ENCODE peak calls at places on chromosomes 5 and 9, in four cellular contexts. One of them, this sample, is unnamed.

GRCh38 chr5:173499471-173500212 is 116.8 kb downstream of the BOD1 start:
- DNase-seq in amniotic stem cell: no peak
- DNase-seq in activated CD8-positive, alpha-beta memory T cell treated with anti-CD3 and anti-CD28 coated beads, Interleukin-2, amount 50 U/mL, for 4 hours: no peak
- DNase-seq in GM12865: no peak
- DNase-seq in this sample: no peak

GRCh38 chr5:177554474-177555111 is at the start of gene FAM193B:
- DNase-seq in amniotic stem cell: peak
- DNase-seq in activated CD8-positive, alpha-beta memory T cell treated with anti-CD3 and anti-CD28 coated beads, Interleukin-2, amount 50 U/mL, for 4 hours: peak
- DNase-seq in GM12865: peak
- DNase-seq in this sample: peak

GRCh38 chr9:116152390-116152789 is 1.2 kb upstream of the PAPPA start:
- DNase-seq in amniotic stem cell: no peak
- DNase-seq in activated CD8-positive, alpha-beta memory T cell treated with anti-CD3 and anti-CD28 coated beads, Interleukin-2, amount 50 U/mL, for 4 hours: no peak
- DNase-seq in GM12865: no peak
- DNase-seq in this sample: no peak

GRCh38 chr5:179229331-179229761 is 115.9 kb downstream of the ADAMTS2 start:
- DNase-seq in amniotic stem cell: no peak
- DNase-seq in activated CD8-positive, alpha-beta memory T cell treated with anti-CD3 and anti-CD28 coated beads, Interleukin-2, amount 50 U/mL, for 4 hours: no peak
- DNase-seq in GM12865: no peak
- DNase-seq in this sample: no peak

GRCh38 chr9:105873851-105874250 is 179.5 kb downstream of the TMEM38B start:
- DNase-seq in amniotic stem cell: no peak
- DNase-seq in activated CD8-positive, alpha-beta memory T cell treated with anti-CD3 and anti-CD28 coated beads, Interleukin-2, amount 50 U/mL, for 4 hours: no peak
- DNase-seq in GM12865: no peak
- DNase-seq in this sample: no peak

GRCh38 chr9:69527454-69527853 is 144.7 kb downstream of the APBA1 start:
- DNase-seq in amniotic stem cell: no peak
- DNase-seq in activated CD8-positive, alpha-beta memory T cell treated with anti-CD3 and anti-CD28 coated beads, Interleukin-2, amount 50 U/mL, for 4 hours: no peak
- DNase-seq in GM12865: no peak
- DNase-seq in this sample: no peak

GRCh38 chr5:173946353-173946752 is 42.6 kb upstream of the C5orf47 start:
- DNase-seq in amniotic stem cell: no peak
- DNase-seq in activated CD8-positive, alpha-beta memory T cell treated with anti-CD3 and anti-CD28 coated beads, Interleukin-2, amount 50 U/mL, for 4 hours: no peak
- DNase-seq in GM12865: no peak
- DNase-seq in this sample: no peak

GRCh38 chr5:164048527-164048926 is 543.1 kb downstream of the MAT2B start:
- DNase-seq in amniotic stem cell: no peak
- DNase-seq in activated CD8-positive, alpha-beta memory T cell treated with anti-CD3 and anti-CD28 coated beads, Interleukin-2, amount 50 U/mL, for 4 hours: no peak
- DNase-seq in GM12865: no peak
- DNase-seq in this sample: no peak

GRCh38 chr5:161096591-161096990 is 244.6 kb upstream of the ATP10B start:
- DNase-seq in amniotic stem cell: no peak
- DNase-seq in activated CD8-positive, alpha-beta memory T cell treated with anti-CD3 and anti-CD28 coated beads, Interleukin-2, amount 50 U/mL, for 4 hours: no peak
- DNase-seq in GM12865: no peak
- DNase-seq in this sample: no peak

GRCh38 chr9:70367305-70367930 is 47.0 kb downstream of the KLF9 start:
- DNase-seq in amniotic stem cell: no peak
- DNase-seq in activated CD8-positive, alpha-beta memory T cell treated with anti-CD3 and anti-CD28 coated beads, Interleukin-2, amount 50 U/mL, for 4 hours: no peak
- DNase-seq in GM12865: no peak
- DNase-seq in this sample: no peak

GRCh38 chr9:78001946-78002731 is 29.5 kb downstream of the GNAQ start:
- DNase-seq in amniotic stem cell: no peak
- DNase-seq in activated CD8-positive, alpha-beta memory T cell treated with anti-CD3 and anti-CD28 coated beads, Interleukin-2, amount 50 U/mL, for 4 hours: no peak
- DNase-seq in GM12865: no peak
- DNase-seq in this sample: no peak

GRCh38 chr5:132830436-132831094 is at the start of gene SHROOM1:
- DNase-seq in amniotic stem cell: no peak
- DNase-seq in activated CD8-positive, alpha-beta memory T cell treated with anti-CD3 and anti-CD28 coated beads, Interleukin-2, amount 50 U/mL, for 4 hours: peak
- DNase-seq in GM12865: peak
- DNase-seq in this sample: no peak

GRCh38 chr5:67731886-67732285 is 483.7 kb upstream of the PIK3R1 start:
- DNase-seq in amniotic stem cell: no peak
- DNase-seq in activated CD8-positive, alpha-beta memory T cell treated with anti-CD3 and anti-CD28 coated beads, Interleukin-2, amount 50 U/mL, for 4 hours: no peak
- DNase-seq in GM12865: no peak
- DNase-seq in this sample: no peak

GRCh38 chr5:179380211-179381035 is 35.2 kb upstream of the ADAMTS2 start:
- DNase-seq in amniotic stem cell: no peak
- DNase-seq in activated CD8-positive, alpha-beta memory T cell treated with anti-CD3 and anti-CD28 coated beads, Interleukin-2, amount 50 U/mL, for 4 hours: no peak
- DNase-seq in GM12865: no peak
- DNase-seq in this sample: no peak

GRCh38 chr5:36724429-36725332 is 118.3 kb downstream of the SLC1A3 start:
- DNase-seq in amniotic stem cell: no peak
- DNase-seq in activated CD8-positive, alpha-beta memory T cell treated with anti-CD3 and anti-CD28 coated beads, Interleukin-2, amount 50 U/mL, for 4 hours: peak
- DNase-seq in GM12865: peak
- DNase-seq in this sample: no peak

GRCh38 chr5:68378204-68378830 is 162.8 kb downstream of the PIK3R1 start:
- DNase-seq in amniotic stem cell: no peak
- DNase-seq in activated CD8-positive, alpha-beta memory T cell treated with anti-CD3 and anti-CD28 coated beads, Interleukin-2, amount 50 U/mL, for 4 hours: no peak
- DNase-seq in GM12865: peak
- DNase-seq in this sample: no peak

GRCh38 chr9:2281031-2281802 is 266.1 kb downstream of the SMARCA2 start:
- DNase-seq in amniotic stem cell: no peak
- DNase-seq in activated CD8-positive, alpha-beta memory T cell treated with anti-CD3 and anti-CD28 coated beads, Interleukin-2, amount 50 U/mL, for 4 hours: no peak
- DNase-seq in GM12865: no peak
- DNase-seq in this sample: no peak

GRCh38 chr5:137602721-137603273 is 103.7 kb upstream of the SPOCK1 start:
- DNase-seq in amniotic stem cell: no peak
- DNase-seq in activated CD8-positive, alpha-beta memory T cell treated with anti-CD3 and anti-CD28 coated beads, Interleukin-2, amount 50 U/mL, for 4 hours: no peak
- DNase-seq in GM12865: no peak
- DNase-seq in this sample: no peak

GRCh38 chr5:73747696-73748380 is 121.8 kb downstream of the ARHGEF28 start:
- DNase-seq in amniotic stem cell: no peak
- DNase-seq in activated CD8-positive, alpha-beta memory T cell treated with anti-CD3 and anti-CD28 coated beads, Interleukin-2, amount 50 U/mL, for 4 hours: no peak
- DNase-seq in GM12865: no peak
- DNase-seq in this sample: no peak

GRCh38 chr9:97484134-97484533 is 17.3 kb upstream of the TMOD1 start:
- DNase-seq in amniotic stem cell: no peak
- DNase-seq in activated CD8-positive, alpha-beta memory T cell treated with anti-CD3 and anti-CD28 coated beads, Interleukin-2, amount 50 U/mL, for 4 hours: no peak
- DNase-seq in GM12865: no peak
- DNase-seq in this sample: no peak

GRCh38 chr5:1732238-1732880 is 67.3 kb downstream of the MRPL36 start:
- DNase-seq in amniotic stem cell: no peak
- DNase-seq in activated CD8-positive, alpha-beta memory T cell treated with anti-CD3 and anti-CD28 coated beads, Interleukin-2, amount 50 U/mL, for 4 hours: no peak
- DNase-seq in GM12865: no peak
- DNase-seq in this sample: no peak

GRCh38 chr9:78130004-78130403 is 98.4 kb upstream of the GNAQ start:
- DNase-seq in amniotic stem cell: no peak
- DNase-seq in activated CD8-positive, alpha-beta memory T cell treated with anti-CD3 and anti-CD28 coated beads, Interleukin-2, amount 50 U/mL, for 4 hours: no peak
- DNase-seq in GM12865: no peak
- DNase-seq in this sample: no peak

GRCh38 chr5:132773601-132774355 is 3.3 kb downstream of the SEPTIN8 start:
- DNase-seq in amniotic stem cell: no peak
- DNase-seq in activated CD8-positive, alpha-beta memory T cell treated with anti-CD3 and anti-CD28 coated beads, Interleukin-2, amount 50 U/mL, for 4 hours: no peak
- DNase-seq in GM12865: no peak
- DNase-seq in this sample: no peak

GRCh38 chr5:95895771-95896170 is 65.9 kb downstream of the ELL2 start:
- DNase-seq in amniotic stem cell: no peak
- DNase-seq in activated CD8-positive, alpha-beta memory T cell treated with anti-CD3 and anti-CD28 coated beads, Interleukin-2, amount 50 U/mL, for 4 hours: no peak
- DNase-seq in GM12865: no peak
- DNase-seq in this sample: no peak

GRCh38 chr5:16538001-16538400 is 72.4 kb upstream of the ZNF622 start:
- DNase-seq in amniotic stem cell: no peak
- DNase-seq in activated CD8-positive, alpha-beta memory T cell treated with anti-CD3 and anti-CD28 coated beads, Interleukin-2, amount 50 U/mL, for 4 hours: no peak
- DNase-seq in GM12865: no peak
- DNase-seq in this sample: no peak

GRCh38 chr5:142508630-142509425 is 177.1 kb downstream of the FGF1 start:
- DNase-seq in amniotic stem cell: no peak
- DNase-seq in activated CD8-positive, alpha-beta memory T cell treated with anti-CD3 and anti-CD28 coated beads, Interleukin-2, amount 50 U/mL, for 4 hours: no peak
- DNase-seq in GM12865: no peak
- DNase-seq in this sample: no peak

GRCh38 chr5:160787247-160787646 is 64.8 kb downstream of the ATP10B start:
- DNase-seq in amniotic stem cell: no peak
- DNase-seq in activated CD8-positive, alpha-beta memory T cell treated with anti-CD3 and anti-CD28 coated beads, Interleukin-2, amount 50 U/mL, for 4 hours: no peak
- DNase-seq in GM12865: peak
- DNase-seq in this sample: no peak

GRCh38 chr5:139725073-139725830 is 70.4 kb upstream of the PSD2 start:
- DNase-seq in amniotic stem cell: peak
- DNase-seq in activated CD8-positive, alpha-beta memory T cell treated with anti-CD3 and anti-CD28 coated beads, Interleukin-2, amount 50 U/mL, for 4 hours: no peak
- DNase-seq in GM12865: no peak
- DNase-seq in this sample: no peak

GRCh38 chr9:134500931-134501265 is 140.7 kb upstream of the COL5A1 start:
- DNase-seq in amniotic stem cell: no peak
- DNase-seq in activated CD8-positive, alpha-beta memory T cell treated with anti-CD3 and anti-CD28 coated beads, Interleukin-2, amount 50 U/mL, for 4 hours: no peak
- DNase-seq in GM12865: no peak
- DNase-seq in this sample: no peak

This sample was measured in NCI-H2107.